ENCODE peak calls at places on chromosomes 5 and 9, in five cellular contexts. One of them, this sample, is unnamed.
A peak's percentile ranks its signal among the peaks of the same experiment; 100 is the strongest.

GRCh38 chr5:16805478-16805877 is 130.6 kb downstream of the MYO10 start:
- DNase-seq in IMR-90: no peak
- DNase-seq in neuronal stem cell: no peak
- DNase-seq in trophoblast cell: no peak
- DNase-seq in H1: no peak
- DNase-seq in this sample: no peak

GRCh38 chr5:56161927-56162326 is 71.2 kb downstream of the ANKRD55 start:
- DNase-seq in IMR-90: no peak
- DNase-seq in neuronal stem cell: no peak
- DNase-seq in trophoblast cell: no peak
- DNase-seq in H1: no peak
- DNase-seq in this sample: peak; percentile 45

GRCh38 chr9:115118471-115119156 is 657 bp upstream of the TNC start:
- DNase-seq in IMR-90: peak; percentile 93
- DNase-seq in neuronal stem cell: peak; percentile 77
- DNase-seq in trophoblast cell: peak; percentile 64
- DNase-seq in H1: peak; percentile 77
- DNase-seq in this sample: peak; percentile 92

GRCh38 chr9:114852050-114852594 is 46.3 kb upstream of the TNFSF15 start:
- DNase-seq in IMR-90: peak; percentile 64
- DNase-seq in neuronal stem cell: no peak
- DNase-seq in trophoblast cell: no peak
- DNase-seq in H1: no peak
- DNase-seq in this sample: peak; percentile 22

GRCh38 chr9:133286523-133286922 is 11.5 kb upstream of the ABO start:
- DNase-seq in IMR-90: no peak
- DNase-seq in neuronal stem cell: no peak
- DNase-seq in trophoblast cell: no peak
- DNase-seq in H1: no peak
- DNase-seq in this sample: no peak

GRCh38 chr5:116361171-116361967 is 213.3 kb downstream of the SEMA6A start:
- DNase-seq in IMR-90: no peak
- DNase-seq in neuronal stem cell: peak; percentile 58
- DNase-seq in trophoblast cell: no peak
- DNase-seq in H1: peak; percentile 49
- DNase-seq in this sample: peak; percentile 46

GRCh38 chr9:136629001-136629878 is 33.5 kb upstream of the EGFL7 start:
- DNase-seq in IMR-90: no peak
- DNase-seq in neuronal stem cell: no peak
- DNase-seq in trophoblast cell: no peak
- DNase-seq in H1: no peak
- DNase-seq in this sample: no peak

GRCh38 chr9:16869140-16869903 is 1.1 kb downstream of the BNC2 start:
- DNase-seq in IMR-90: peak; percentile 50
- DNase-seq in neuronal stem cell: peak; percentile 30
- DNase-seq in trophoblast cell: no peak
- DNase-seq in H1: no peak
- DNase-seq in this sample: peak; percentile 57

GRCh38 chr5:151499636-151500035 is 52.2 kb downstream of the SLC36A1 start:
- DNase-seq in IMR-90: no peak
- DNase-seq in neuronal stem cell: no peak
- DNase-seq in trophoblast cell: peak; percentile 66
- DNase-seq in H1: no peak
- DNase-seq in this sample: no peak

GRCh38 chr9:137314561-137315560 is 12.8 kb upstream of the NRARP start:
- DNase-seq in IMR-90: no peak
- DNase-seq in neuronal stem cell: no peak
- DNase-seq in trophoblast cell: no peak
- DNase-seq in H1: no peak
- DNase-seq in this sample: no peak

GRCh38 chr5:53206562-53206961 is 97.0 kb upstream of the MOCS2 start:
- DNase-seq in IMR-90: no peak
- DNase-seq in neuronal stem cell: no peak
- DNase-seq in trophoblast cell: no peak
- DNase-seq in H1: no peak
- DNase-seq in this sample: no peak

GRCh38 chr9:109182940-109183798 is 16.1 kb upstream of the FRRS1L start:
- DNase-seq in IMR-90: peak; percentile 15
- DNase-seq in neuronal stem cell: no peak
- DNase-seq in trophoblast cell: peak; percentile 77
- DNase-seq in H1: no peak
- DNase-seq in this sample: peak; percentile 29

GRCh38 chr9:14027114-14027812 is 286.7 kb downstream of the NFIB start:
- DNase-seq in IMR-90: no peak
- DNase-seq in neuronal stem cell: no peak
- DNase-seq in trophoblast cell: no peak
- DNase-seq in H1: no peak
- DNase-seq in this sample: no peak

GRCh38 chr5:107840592-107840991 is 169.9 kb upstream of the EFNA5 start:
- DNase-seq in IMR-90: no peak
- DNase-seq in neuronal stem cell: no peak
- DNase-seq in trophoblast cell: no peak
- DNase-seq in H1: no peak
- DNase-seq in this sample: no peak

GRCh38 chr5:8842906-8843590 is 702.8 kb downstream of the SEMA5A start:
- DNase-seq in IMR-90: peak; percentile 60
- DNase-seq in neuronal stem cell: no peak
- DNase-seq in trophoblast cell: no peak
- DNase-seq in H1: no peak
- DNase-seq in this sample: peak; percentile 91

GRCh38 chr9:20551236-20551635 is 71.1 kb downstream of the MLLT3 start:
- DNase-seq in IMR-90: peak; percentile 17
- DNase-seq in neuronal stem cell: no peak
- DNase-seq in trophoblast cell: no peak
- DNase-seq in H1: no peak
- DNase-seq in this sample: no peak

GRCh38 chr5:155278524-155278923 is 265.0 kb downstream of the KIF4B start:
- DNase-seq in IMR-90: no peak
- DNase-seq in neuronal stem cell: no peak
- DNase-seq in trophoblast cell: peak; percentile 54
- DNase-seq in H1: no peak
- DNase-seq in this sample: no peak

GRCh38 chr9:95131023-95131943 is 186.2 kb downstream of the FANCC start:
- DNase-seq in IMR-90: peak; percentile 60
- DNase-seq in neuronal stem cell: peak; percentile 63
- DNase-seq in trophoblast cell: peak; percentile 75
- DNase-seq in H1: no peak
- DNase-seq in this sample: peak; percentile 74

GRCh38 chr9:119771336-119771735 is 402.1 kb upstream of the BRINP1 start:
- DNase-seq in IMR-90: no peak
- DNase-seq in neuronal stem cell: no peak
- DNase-seq in trophoblast cell: no peak
- DNase-seq in H1: no peak
- DNase-seq in this sample: no peak

GRCh38 chr5:137234973-137235943 is 263.9 kb downstream of the SPOCK1 start:
- DNase-seq in IMR-90: no peak
- DNase-seq in neuronal stem cell: no peak
- DNase-seq in trophoblast cell: peak; percentile 96
- DNase-seq in H1: no peak
- DNase-seq in this sample: no peak

GRCh38 chr5:40623480-40624420 is 56.0 kb upstream of the PTGER4 start:
- DNase-seq in IMR-90: no peak
- DNase-seq in neuronal stem cell: no peak
- DNase-seq in trophoblast cell: no peak
- DNase-seq in H1: no peak
- DNase-seq in this sample: no peak

GRCh38 chr9:107020040-107020530 is 157.1 kb downstream of the ZNF462 start:
- DNase-seq in IMR-90: peak; percentile 96
- DNase-seq in neuronal stem cell: peak; percentile 35
- DNase-seq in trophoblast cell: no peak
- DNase-seq in H1: no peak
- DNase-seq in this sample: peak; percentile 97

GRCh38 chr5:140565780-140566095 is 1.1 kb downstream of the SLC35A4 start:
- DNase-seq in IMR-90: no peak
- DNase-seq in neuronal stem cell: no peak
- DNase-seq in trophoblast cell: peak; percentile 33
- DNase-seq in H1: no peak
- DNase-seq in this sample: peak; percentile 65

GRCh38 chr9:34375901-34376595 is 650 bp downstream of the MYORG start:
- DNase-seq in IMR-90: no peak
- DNase-seq in neuronal stem cell: peak; percentile 17
- DNase-seq in trophoblast cell: peak; percentile 52
- DNase-seq in H1: no peak
- DNase-seq in this sample: peak; percentile 30

GRCh38 chr5:146947181-146947941 is 68.8 kb upstream of the PPP2R2B start:
- DNase-seq in IMR-90: peak; percentile 4
- DNase-seq in neuronal stem cell: peak; percentile 20
- DNase-seq in trophoblast cell: peak; percentile 49
- DNase-seq in H1: no peak
- DNase-seq in this sample: peak; percentile 8

GRCh38 chr9:96618209-96619108 is 1.2 kb downstream of the CDC14B start:
- DNase-seq in IMR-90: peak; percentile 54
- DNase-seq in neuronal stem cell: no peak
- DNase-seq in trophoblast cell: peak; percentile 78
- DNase-seq in H1: no peak
- DNase-seq in this sample: peak; percentile 72

GRCh38 chr5:30918171-30918570 is 275.3 kb upstream of the CDH6 start:
- DNase-seq in IMR-90: peak; percentile 81
- DNase-seq in neuronal stem cell: no peak
- DNase-seq in trophoblast cell: no peak
- DNase-seq in H1: no peak
- DNase-seq in this sample: no peak

GRCh38 chr5:78527054-78527884 is 121.3 kb downstream of the LHFPL2 start:
- DNase-seq in IMR-90: peak; percentile 94
- DNase-seq in neuronal stem cell: no peak
- DNase-seq in trophoblast cell: peak; percentile 83
- DNase-seq in H1: no peak
- DNase-seq in this sample: peak; percentile 99

DNA sequence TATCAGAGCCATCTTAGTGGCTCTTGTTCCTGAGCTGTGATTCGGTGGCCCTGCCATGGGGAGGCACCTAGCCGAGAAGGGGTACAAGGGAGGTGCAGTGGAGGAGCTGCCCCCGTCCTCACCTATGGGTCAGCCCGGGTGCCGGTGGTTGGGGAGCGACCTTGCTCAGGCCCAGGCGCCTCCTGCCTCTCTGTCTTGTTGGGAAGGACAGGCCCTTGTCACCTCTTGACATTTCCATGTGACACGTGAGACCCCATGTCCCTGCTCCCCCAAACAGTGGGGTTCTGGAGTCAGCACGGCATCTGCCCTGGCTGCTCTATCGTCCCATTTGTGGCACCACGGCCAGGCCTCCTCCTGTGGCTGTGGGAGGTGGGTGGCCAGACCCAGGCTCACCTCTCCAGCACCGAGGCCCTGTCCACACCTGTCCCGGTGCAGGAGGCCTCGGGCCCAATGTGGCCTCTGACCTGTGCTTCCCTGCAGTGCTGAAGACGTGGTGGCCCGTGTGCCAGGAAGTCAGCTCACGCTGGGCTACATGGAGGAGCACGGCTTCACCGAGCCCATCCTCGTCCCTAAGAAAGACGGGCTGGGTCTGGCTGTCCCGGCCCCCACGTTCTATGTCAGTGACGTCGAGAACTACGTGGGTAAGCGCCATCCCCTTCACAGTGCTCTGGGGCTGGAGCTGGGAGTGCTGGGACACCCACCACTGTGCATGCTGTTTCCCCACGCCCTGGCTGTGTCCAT is 68.9 kb downstream of the PHF2 start:
- DNase-seq in IMR-90: no peak
- DNase-seq in neuronal stem cell: no peak
- DNase-seq in trophoblast cell: no peak
- DNase-seq in H1: no peak
- DNase-seq in this sample: no peak
- H3K18ac ChIP-seq in IMR-90: no peak overlapping the region
- H3K18ac ChIP-seq in neuronal stem cell: no peak overlapping the region
- H3K18ac ChIP-seq in trophoblast cell: no peak overlapping the region
- H3K18ac ChIP-seq in H1: no peak overlapping the region
- H3K18ac ChIP-seq in this sample: no peak overlapping the region

DNA sequence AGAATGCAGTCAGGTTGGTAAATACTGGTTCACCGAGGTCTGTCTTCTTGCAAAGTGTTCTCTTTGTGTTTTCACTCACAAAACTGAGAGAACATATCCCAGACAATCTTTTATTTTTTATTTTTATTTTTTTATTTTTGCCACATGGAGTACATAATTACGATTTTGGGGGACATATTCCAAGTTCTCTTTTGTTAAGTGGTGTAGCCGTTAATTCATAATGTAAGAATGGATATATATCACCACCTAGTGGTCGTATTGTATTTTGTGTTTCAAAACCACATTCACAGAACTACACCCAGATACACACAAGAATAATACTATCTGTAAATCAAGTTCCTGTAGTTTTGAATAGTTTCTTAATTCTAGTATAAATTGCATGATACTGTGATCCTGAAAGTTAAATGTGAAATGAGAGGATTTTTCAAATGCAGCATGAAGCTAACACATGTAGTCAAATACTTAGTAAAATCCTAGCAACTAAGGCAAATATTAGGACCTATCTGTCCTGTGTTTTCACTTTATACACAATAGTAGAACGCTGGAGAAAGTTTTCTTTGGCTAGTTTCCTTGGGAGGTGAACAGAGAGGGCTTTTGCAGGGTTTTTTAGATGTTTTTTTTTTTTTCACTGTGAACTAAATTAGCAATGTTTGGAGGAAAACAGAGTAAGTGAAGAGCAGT is 92.7 kb downstream of the VCAN start:
- DNase-seq in IMR-90: peak; percentile 63
- DNase-seq in neuronal stem cell: peak; percentile 21
- DNase-seq in trophoblast cell: no peak
- DNase-seq in H1: no peak
- DNase-seq in this sample: peak; percentile 60
- H3K36me3 ChIP-seq in IMR-90: peaks cover 2% of the 10 kb centered on the region
- H3K36me3 ChIP-seq in neuronal stem cell: no peaks in the 10 kb centered on the region
- H3K36me3 ChIP-seq in trophoblast cell: no peaks in the 10 kb centered on the region
- H3K36me3 ChIP-seq in H1: peaks cover 20% of the 10 kb centered on the region
- H3K36me3 ChIP-seq in this sample: peaks cover 7% of the 10 kb centered on the region

DNA sequence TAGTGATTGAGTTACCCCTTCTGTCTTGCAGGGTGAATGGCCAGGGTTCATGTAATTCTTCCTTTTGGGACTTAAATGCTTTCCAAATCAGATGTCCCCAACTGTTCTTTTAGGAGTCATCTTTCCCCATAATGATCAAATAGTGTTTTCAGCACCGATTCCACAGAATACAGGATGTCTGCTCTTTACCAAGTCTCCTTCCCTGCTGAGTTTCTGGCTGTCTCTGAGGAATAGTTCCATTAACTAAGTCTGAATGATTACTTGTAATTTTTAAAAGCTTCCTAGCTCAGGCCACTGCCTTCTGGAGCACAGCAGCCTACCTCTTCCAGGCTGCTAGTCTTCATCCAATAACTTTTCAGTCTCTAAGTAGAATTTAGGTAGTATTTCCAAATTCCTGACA is 630.7 kb upstream of the ZNF608 start:
- DNase-seq in IMR-90: no peak
- DNase-seq in neuronal stem cell: no peak
- DNase-seq in trophoblast cell: no peak
- DNase-seq in H1: no peak
- DNase-seq in this sample: no peak
- H2AFZ ChIP-seq in IMR-90: no peak overlapping the region
- H2AFZ ChIP-seq in neuronal stem cell: peak overlapping the region; percentile 81
- H2AFZ ChIP-seq in trophoblast cell: no peak overlapping the region
- H2AFZ ChIP-seq in H1: no peak overlapping the region
- H2AFZ ChIP-seq in this sample: no peak overlapping the region

DNA sequence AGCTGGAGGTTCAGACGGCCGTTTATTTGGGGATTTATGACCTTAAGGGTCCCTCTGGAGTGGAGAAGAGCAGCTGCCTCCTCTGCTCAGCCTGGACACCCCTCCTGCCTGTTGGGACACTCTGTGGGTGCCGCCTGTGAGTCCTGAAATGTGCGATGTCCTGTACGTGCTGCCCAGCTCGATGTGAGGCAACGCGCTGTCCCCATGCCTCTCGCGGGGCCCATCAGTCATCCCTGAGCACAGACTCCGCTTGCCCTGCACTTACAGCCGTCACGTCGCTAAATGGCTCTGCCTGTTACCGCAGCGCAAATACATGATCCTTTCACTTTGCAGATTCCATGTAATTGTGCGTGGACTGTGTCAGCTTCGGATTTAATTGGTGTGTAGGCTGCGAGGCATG is 27.2 kb downstream of the IRX4 start:
- DNase-seq in IMR-90: no peak
- DNase-seq in neuronal stem cell: no peak
- DNase-seq in trophoblast cell: no peak
- DNase-seq in H1: no peak
- DNase-seq in this sample: no peak
- H3K18ac ChIP-seq in IMR-90: no peak overlapping the region
- H3K18ac ChIP-seq in neuronal stem cell: peak overlapping the region; percentile 83
- H3K18ac ChIP-seq in trophoblast cell: no peak overlapping the region
- H3K18ac ChIP-seq in H1: no peak overlapping the region
- H3K18ac ChIP-seq in this sample: no peak overlapping the region